ENCODE peak calls at places on chromosomes 7 and 10, in six cellular contexts. One of them, this sample, is unnamed.

GRCh38 chr10:65194131-65194530 is 1672.9 kb downstream of the REEP3 start:
- DNase-seq in GM12865: no peak
- DNase-seq in prostate gland: no peak
- DNase-seq in adipocyte: peak; percentile 8
- DNase-seq in epithelial cell of esophagus: peak; percentile 43
- DNase-seq in HL-60: no peak
- DNase-seq in this sample: no peak

GRCh38 chr7:130901209-130901783 is 167.3 kb upstream of the KLF14 start:
- DNase-seq in prostate gland: peak; percentile 76
- DNase-seq in HL-60: no peak
- DNase-seq in GM12865: no peak
- DNase-seq in adipocyte: peak; percentile 83
- DNase-seq in epithelial cell of esophagus: peak; percentile 96
- DNase-seq in this sample: no peak

GRCh38 chr7:36176688-36177087 is 23.6 kb downstream of the EEPD1 start:
- DNase-seq in GM12865: no peak
- DNase-seq in prostate gland: no peak
- DNase-seq in epithelial cell of esophagus: no peak
- DNase-seq in HL-60: no peak
- DNase-seq in adipocyte: no peak
- DNase-seq in this sample: no peak

GRCh38 chr10:21675157-21675796 is 141.2 kb downstream of the MLLT10 start:
- DNase-seq in epithelial cell of esophagus: peak; percentile 55
- DNase-seq in GM12865: peak; percentile 42
- DNase-seq in adipocyte: peak; percentile 47
- DNase-seq in prostate gland: no peak
- DNase-seq in HL-60: peak; percentile 2
- DNase-seq in this sample: no peak

GRCh38 chr10:120456143-120456625 is 843 bp upstream of the PLPP4 start:
- DNase-seq in adipocyte: no peak
- DNase-seq in HL-60: no peak
- DNase-seq in epithelial cell of esophagus: no peak
- DNase-seq in GM12865: no peak
- DNase-seq in prostate gland: no peak
- DNase-seq in this sample: no peak

GRCh38 chr7:64642875-64643274 is 23.1 kb upstream of the ZNF107 start:
- DNase-seq in prostate gland: no peak
- DNase-seq in HL-60: no peak
- DNase-seq in adipocyte: no peak
- DNase-seq in GM12865: no peak
- DNase-seq in epithelial cell of esophagus: no peak
- DNase-seq in this sample: no peak

GRCh38 chr7:5456420-5456819 is 32.8 kb upstream of the TNRC18 start:
- DNase-seq in adipocyte: no peak
- DNase-seq in HL-60: no peak
- DNase-seq in GM12865: no peak
- DNase-seq in prostate gland: no peak
- DNase-seq in epithelial cell of esophagus: no peak
- DNase-seq in this sample: no peak

GRCh38 chr10:60611291-60611747 is 167.0 kb upstream of the CDK1 start:
- DNase-seq in GM12865: no peak
- DNase-seq in epithelial cell of esophagus: peak; percentile 97
- DNase-seq in prostate gland: no peak
- DNase-seq in adipocyte: peak; percentile 64
- DNase-seq in HL-60: no peak
- DNase-seq in this sample: peak; percentile 75

GRCh38 chr7:90625562-90625961 is 29.4 kb downstream of the CDK14 start:
- DNase-seq in GM12865: no peak
- DNase-seq in adipocyte: peak; percentile 77
- DNase-seq in epithelial cell of esophagus: peak; percentile 32
- DNase-seq in prostate gland: no peak
- DNase-seq in HL-60: no peak
- DNase-seq in this sample: no peak

GRCh38 chr7:92934096-92934495 is 97.7 kb upstream of the CDK6 start:
- DNase-seq in epithelial cell of esophagus: peak; percentile 97
- DNase-seq in adipocyte: no peak
- DNase-seq in prostate gland: peak; percentile 68
- DNase-seq in GM12865: no peak
- DNase-seq in HL-60: no peak
- DNase-seq in this sample: no peak

GRCh38 chr7:20798081-20798693 is 11.5 kb upstream of the SP8 start:
- DNase-seq in adipocyte: peak; percentile 58
- DNase-seq in HL-60: no peak
- DNase-seq in epithelial cell of esophagus: peak; percentile 49
- DNase-seq in prostate gland: peak; percentile 75
- DNase-seq in GM12865: peak; percentile 69
- DNase-seq in this sample: no peak

GRCh38 chr7:36889182-36889581 is 164.9 kb upstream of the AOAH start:
- DNase-seq in epithelial cell of esophagus: no peak
- DNase-seq in prostate gland: no peak
- DNase-seq in HL-60: no peak
- DNase-seq in GM12865: no peak
- DNase-seq in adipocyte: no peak
- DNase-seq in this sample: no peak

GRCh38 chr7:124989911-124990310 is 60.3 kb upstream of the POT1 start:
- DNase-seq in GM12865: no peak
- DNase-seq in prostate gland: no peak
- DNase-seq in epithelial cell of esophagus: no peak
- DNase-seq in HL-60: no peak
- DNase-seq in adipocyte: no peak
- DNase-seq in this sample: no peak

GRCh38 chr10:72320676-72321247 is 34.0 kb downstream of the DNAJB12 start:
- DNase-seq in epithelial cell of esophagus: peak; percentile 98
- DNase-seq in adipocyte: peak; percentile 99
- DNase-seq in prostate gland: no peak
- DNase-seq in GM12865: peak; percentile 96
- DNase-seq in HL-60: peak; percentile 99
- DNase-seq in this sample: no peak

GRCh38 chr10:47367646-47368045 is 16.4 kb downstream of the ZNF488 start:
- DNase-seq in epithelial cell of esophagus: no peak
- DNase-seq in GM12865: no peak
- DNase-seq in HL-60: no peak
- DNase-seq in prostate gland: no peak
- DNase-seq in adipocyte: no peak
- DNase-seq in this sample: no peak

GRCh38 chr10:21172774-21173432 is 275.8 kb upstream of the NEBL start:
- DNase-seq in adipocyte: peak; percentile 19
- DNase-seq in GM12865: no peak
- DNase-seq in epithelial cell of esophagus: peak; percentile 23
- DNase-seq in prostate gland: peak; percentile 31
- DNase-seq in HL-60: no peak
- DNase-seq in this sample: no peak

GRCh38 chr10:62010366-62010765 is 108.9 kb downstream of the ARID5B start:
- DNase-seq in epithelial cell of esophagus: no peak
- DNase-seq in prostate gland: no peak
- DNase-seq in GM12865: no peak
- DNase-seq in adipocyte: no peak
- DNase-seq in HL-60: no peak
- DNase-seq in this sample: no peak

GRCh38 chr7:29810813-29811482 is 4.6 kb downstream of the WIPF3 start:
- DNase-seq in HL-60: no peak
- DNase-seq in epithelial cell of esophagus: no peak
- DNase-seq in prostate gland: no peak
- DNase-seq in adipocyte: no peak
- DNase-seq in GM12865: no peak
- DNase-seq in this sample: no peak

GRCh38 chr7:114663502-114663901 is 248.9 kb downstream of the FOXP2 start:
- DNase-seq in HL-60: no peak
- DNase-seq in adipocyte: peak; percentile 65
- DNase-seq in prostate gland: no peak
- DNase-seq in GM12865: peak; percentile 64
- DNase-seq in epithelial cell of esophagus: peak; percentile 43
- DNase-seq in this sample: peak; percentile 7

GRCh38 chr10:125692932-125693847 is 10.2 kb upstream of the TEX36 start:
- DNase-seq in GM12865: no peak
- DNase-seq in epithelial cell of esophagus: peak; percentile 32
- DNase-seq in adipocyte: no peak
- DNase-seq in prostate gland: peak; percentile 61
- DNase-seq in HL-60: no peak
- DNase-seq in this sample: no peak

GRCh38 chr10:5551531-5552375 is 27.0 kb downstream of the CALML3 start:
- DNase-seq in adipocyte: no peak
- DNase-seq in epithelial cell of esophagus: peak; percentile 82
- DNase-seq in GM12865: peak; percentile 56
- DNase-seq in prostate gland: no peak
- DNase-seq in HL-60: no peak
- DNase-seq in this sample: no peak

GRCh38 chr7:94028768-94029167 is 24.6 kb upstream of the BET1 start:
- DNase-seq in GM12865: peak; percentile 31
- DNase-seq in HL-60: no peak
- DNase-seq in adipocyte: peak; percentile 39
- DNase-seq in epithelial cell of esophagus: peak; percentile 17
- DNase-seq in prostate gland: no peak
- DNase-seq in this sample: no peak

GRCh38 chr10:3197354-3198003 is 24.9 kb upstream of the PITRM1 start:
- DNase-seq in adipocyte: peak; percentile 94
- DNase-seq in prostate gland: peak; percentile 74
- DNase-seq in epithelial cell of esophagus: peak; percentile 79
- DNase-seq in GM12865: peak; percentile 52
- DNase-seq in HL-60: peak; percentile 7
- DNase-seq in this sample: peak; percentile 56

GRCh38 chr7:151244871-151245346 is 3.6 kb downstream of the SMARCD3 start:
- DNase-seq in GM12865: no peak
- DNase-seq in epithelial cell of esophagus: no peak
- DNase-seq in adipocyte: no peak
- DNase-seq in prostate gland: no peak
- DNase-seq in HL-60: no peak
- DNase-seq in this sample: no peak

GRCh38 chr10:82874671-82875070 is 999.7 kb downstream of the NRG3 start:
- DNase-seq in prostate gland: no peak
- DNase-seq in epithelial cell of esophagus: peak; percentile 6
- DNase-seq in GM12865: no peak
- DNase-seq in adipocyte: peak; percentile 3
- DNase-seq in HL-60: no peak
- DNase-seq in this sample: no peak

GRCh38 chr10:99532687-99533495 is at the start of gene NKX2-3:
- DNase-seq in HL-60: no peak
- DNase-seq in GM12865: peak; percentile 68
- DNase-seq in epithelial cell of esophagus: no peak
- DNase-seq in prostate gland: no peak
- DNase-seq in adipocyte: peak; percentile 36
- DNase-seq in this sample: no peak
- H3K4me3 ChIP-seq in HL-60: no peak within 1 kb of the TSS
- H3K4me3 ChIP-seq in GM12865: no peak within 1 kb of the TSS
- H3K4me3 ChIP-seq in epithelial cell of esophagus: no peak within 1 kb of the TSS
- H3K4me3 ChIP-seq in prostate gland: no peak within 1 kb of the TSS
- H3K4me3 ChIP-seq in adipocyte: no peak within 1 kb of the TSS
- H3K4me3 ChIP-seq in this sample: no peak within 1 kb of the TSS

DNA sequence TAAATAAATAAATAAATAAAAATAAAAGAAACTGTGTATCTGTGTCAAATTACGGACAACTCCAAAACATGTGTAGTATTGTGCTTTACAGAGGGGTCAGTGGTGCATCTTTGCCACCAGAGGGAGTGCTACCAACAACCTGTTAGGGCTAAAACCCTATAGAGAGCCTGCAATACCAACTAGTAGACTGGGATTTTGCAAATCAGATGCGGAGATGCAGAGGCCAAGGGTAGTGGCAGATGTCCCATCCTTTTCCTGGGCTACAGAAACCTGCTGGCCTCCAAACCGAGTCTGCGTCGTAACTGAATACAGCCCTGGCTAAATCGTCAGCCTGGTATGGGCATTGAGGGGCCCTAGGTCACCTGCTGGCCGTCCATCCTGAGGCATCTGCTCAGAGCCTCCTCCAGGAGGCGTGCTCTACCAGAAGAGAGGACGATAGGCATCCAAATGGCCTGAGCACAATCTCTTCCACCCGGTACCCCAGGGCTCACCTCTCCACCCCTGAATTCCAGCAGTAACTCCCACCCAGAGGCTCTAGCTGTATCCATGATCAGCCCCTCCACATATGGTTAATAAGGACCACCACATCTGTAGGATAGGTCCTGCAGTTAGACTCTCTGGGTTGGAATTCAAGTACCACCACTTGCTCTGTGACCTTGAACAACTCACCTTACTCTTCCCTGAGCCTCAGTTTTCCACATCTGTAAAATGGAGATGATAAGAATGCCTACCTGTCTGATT is 6.2 kb upstream of the RRP12 start:
- DNase-seq in adipocyte: peak; percentile 88
- DNase-seq in prostate gland: peak; percentile 61
- DNase-seq in HL-60: peak; percentile 87
- DNase-seq in epithelial cell of esophagus: peak; percentile 88
- DNase-seq in GM12865: peak; percentile 82
- DNase-seq in this sample: no peak
- H3K4me3 ChIP-seq in adipocyte: no peak overlapping the region
- H3K4me3 ChIP-seq in prostate gland: no peak overlapping the region
- H3K4me3 ChIP-seq in HL-60: no peak overlapping the region
- H3K4me3 ChIP-seq in epithelial cell of esophagus: no peak overlapping the region
- H3K4me3 ChIP-seq in GM12865: peak overlapping the region; percentile 3
- H3K4me3 ChIP-seq in this sample: peak overlapping the region; percentile 20

GRCh38 chr10:88164471-88164870 is 301.0 kb downstream of the PTEN start:
- DNase-seq in prostate gland: no peak
- DNase-seq in HL-60: no peak
- DNase-seq in adipocyte: no peak
- DNase-seq in GM12865: no peak
- DNase-seq in epithelial cell of esophagus: no peak
- DNase-seq in this sample: no peak

GRCh38 chr10:88163572-88163971 is 300.1 kb downstream of the PTEN start:
- DNase-seq in adipocyte: no peak
- DNase-seq in epithelial cell of esophagus: no peak
- DNase-seq in GM12865: no peak
- DNase-seq in HL-60: no peak
- DNase-seq in prostate gland: no peak
- DNase-seq in this sample: no peak

GRCh38 chr10:88161070-88161469 is 297.6 kb downstream of the PTEN start:
- DNase-seq in GM12865: no peak
- DNase-seq in HL-60: no peak
- DNase-seq in epithelial cell of esophagus: no peak
- DNase-seq in prostate gland: no peak
- DNase-seq in adipocyte: no peak
- DNase-seq in this sample: no peak

GRCh38 chr10:88165849-88166271 is 302.4 kb downstream of the PTEN start:
- DNase-seq in GM12865: no peak
- DNase-seq in adipocyte: peak; percentile 93
- DNase-seq in HL-60: no peak
- DNase-seq in epithelial cell of esophagus: no peak
- DNase-seq in prostate gland: no peak
- DNase-seq in this sample: no peak

DNA sequence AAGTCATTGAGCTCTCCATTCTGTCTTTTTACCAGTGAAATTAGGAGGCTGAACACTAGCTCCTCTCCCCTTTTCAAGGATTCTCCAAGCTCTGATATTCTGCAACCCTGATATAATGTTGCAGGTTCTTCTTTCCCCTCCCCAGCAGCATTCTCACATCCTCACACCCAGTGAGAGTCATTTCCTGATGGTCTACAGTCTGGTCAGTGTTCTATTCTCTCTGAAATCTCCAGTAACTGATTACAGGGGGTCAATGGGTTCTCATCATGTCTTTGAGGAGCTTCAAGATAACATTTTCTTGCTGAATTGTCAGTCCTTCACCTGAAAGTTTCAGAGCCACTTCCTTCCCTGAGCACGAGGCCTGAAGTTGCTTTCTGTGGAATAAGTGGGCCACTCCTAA is 299.4 kb downstream of the PTEN start:
- DNase-seq in epithelial cell of esophagus: no peak
- DNase-seq in GM12865: peak; percentile 34
- DNase-seq in adipocyte: no peak
- DNase-seq in HL-60: no peak
- DNase-seq in prostate gland: no peak
- DNase-seq in this sample: no peak
- H3K4me3 ChIP-seq in epithelial cell of esophagus: no peak overlapping the region
- H3K4me3 ChIP-seq in GM12865: no peak overlapping the region
- H3K4me3 ChIP-seq in adipocyte: no peak overlapping the region
- H3K4me3 ChIP-seq in HL-60: no peak overlapping the region
- H3K4me3 ChIP-seq in prostate gland: no peak overlapping the region
- H3K4me3 ChIP-seq in this sample: no peak overlapping the region

GRCh38 chr7:75953431-75953830 is 38.5 kb downstream of the POR start:
- DNase-seq in GM12865: no peak
- DNase-seq in epithelial cell of esophagus: no peak
- DNase-seq in prostate gland: no peak
- DNase-seq in adipocyte: no peak
- DNase-seq in HL-60: peak; percentile 24
- DNase-seq in this sample: no peak
- H3K4me3 ChIP-seq in GM12865: no peak overlapping the region
- H3K4me3 ChIP-seq in epithelial cell of esophagus: no peak overlapping the region
- H3K4me3 ChIP-seq in prostate gland: no peak overlapping the region
- H3K4me3 ChIP-seq in adipocyte: no peak overlapping the region
- H3K4me3 ChIP-seq in HL-60: no peak overlapping the region
- H3K4me3 ChIP-seq in this sample: no peak overlapping the region

This sample was measured in epithelial cell of proximal tubule.